ENCODE peak calls at places on chromosomes 16 and 17, in six cellular contexts. X, B, C, S, F and O are unnamed samples.
A peak's percentile ranks its signal among the peaks of the same experiment; 100 is the strongest.

GRCh38 chr16:13961099-13961811 is 41.3 kb downstream of the ERCC4 start:
- DNase-seq in X (no peak), B (no peak), C (no peak), S (no peak), F (no peak), O (no peak)

GRCh38 chr16:88781140-88782077 is 3.6 kb downstream of the PIEZO1 start:
- DNase-seq in X (peak; percentile 64), B (no peak), C (peak; percentile 77), S (peak; percentile 76), F (no peak), O (no peak)

GRCh38 chr17:4733073-4733531 is 1.9 kb downstream of the MED11 start:
- DNase-seq in X (no peak), B (no peak), C (no peak), S (peak; percentile 68), F (no peak), O (no peak)

GRCh38 chr17:8029121-8029520 is 9.7 kb upstream of the ALOX15B start:
- DNase-seq in X (no peak), B (no peak), C (peak; percentile 79), S (no peak), F (no peak), O (no peak)

GRCh38 chr17:49108318-49108717 is 24.3 kb upstream of the B4GALNT2 start:
- DNase-seq in X (no peak), B (no peak), C (peak; percentile 86), S (no peak), F (no peak), O (no peak)

GRCh38 chr16:85384831-85385462 is 228.2 kb upstream of the GSE1 start:
- DNase-seq in X (no peak), B (no peak), C (no peak), S (no peak), F (peak; percentile 31), O (no peak)

GRCh38 chr16:11105038-11105903 is 150.7 kb downstream of the SOCS1 start:
- DNase-seq in X (no peak), B (peak; percentile 51), C (peak; percentile 92), S (no peak), F (no peak), O (no peak)

GRCh38 chr16:81625544-81626152 is 153.4 kb upstream of the PLCG2 start:
- DNase-seq in X (no peak), B (no peak), C (peak; percentile 82), S (peak; percentile 68), F (no peak), O (no peak)

GRCh38 chr16:28946681-28947080 is 4.1 kb upstream of the NFATC2IP start:
- DNase-seq in X (no peak), B (no peak), C (no peak), S (no peak), F (no peak), O (no peak)

GRCh38 chr17:77959926-77960521 is 1.5 kb downstream of the TNRC6C start:
- DNase-seq in X (peak; percentile 8), B (no peak), C (peak; percentile 63), S (no peak), F (no peak), O (no peak)

GRCh38 chr17:179066-179432 is 2.4 kb downstream of the DOC2B start:
- DNase-seq in X (no peak), B (no peak), C (no peak), S (no peak), F (no peak), O (no peak)

GRCh38 chr17:65418622-65419021 is 142.8 kb downstream of the AXIN2 start:
- DNase-seq in X (no peak), B (no peak), C (no peak), S (no peak), F (no peak), O (no peak)

GRCh38 chr16:47413041-47413440 is 47.8 kb downstream of the ITFG1 start:
- DNase-seq in X (no peak), B (no peak), C (no peak), S (no peak), F (no peak), O (no peak)

GRCh38 chr17:45092932-45093430 is 31.9 kb downstream of the NMT1 start:
- DNase-seq in X (no peak), B (peak; percentile 82), C (peak; percentile 99), S (peak; percentile 85), F (peak; percentile 76), O (peak; percentile 98)

GRCh38 chr17:57455063-57455914 is 199.0 kb downstream of the MSI2 start:
- DNase-seq in X (no peak), B (no peak), C (no peak), S (no peak), F (no peak), O (no peak)

GRCh38 chr16:72946474-72947194 is 101.3 kb downstream of the ZFHX3 start:
- DNase-seq in X (no peak), B (no peak), C (no peak), S (no peak), F (no peak), O (no peak)

GRCh38 chr16:67115649-67116048 is 5.9 kb downstream of the PHAF1 start:
- DNase-seq in X (no peak), B (no peak), C (peak; percentile 98), S (no peak), F (no peak), O (no peak)

GRCh38 chr16:85753559-85753958 is 2.7 kb upstream of the C16orf74 start:
- DNase-seq in X (no peak), B (no peak), C (peak; percentile 6), S (no peak), F (no peak), O (no peak)

DNA sequence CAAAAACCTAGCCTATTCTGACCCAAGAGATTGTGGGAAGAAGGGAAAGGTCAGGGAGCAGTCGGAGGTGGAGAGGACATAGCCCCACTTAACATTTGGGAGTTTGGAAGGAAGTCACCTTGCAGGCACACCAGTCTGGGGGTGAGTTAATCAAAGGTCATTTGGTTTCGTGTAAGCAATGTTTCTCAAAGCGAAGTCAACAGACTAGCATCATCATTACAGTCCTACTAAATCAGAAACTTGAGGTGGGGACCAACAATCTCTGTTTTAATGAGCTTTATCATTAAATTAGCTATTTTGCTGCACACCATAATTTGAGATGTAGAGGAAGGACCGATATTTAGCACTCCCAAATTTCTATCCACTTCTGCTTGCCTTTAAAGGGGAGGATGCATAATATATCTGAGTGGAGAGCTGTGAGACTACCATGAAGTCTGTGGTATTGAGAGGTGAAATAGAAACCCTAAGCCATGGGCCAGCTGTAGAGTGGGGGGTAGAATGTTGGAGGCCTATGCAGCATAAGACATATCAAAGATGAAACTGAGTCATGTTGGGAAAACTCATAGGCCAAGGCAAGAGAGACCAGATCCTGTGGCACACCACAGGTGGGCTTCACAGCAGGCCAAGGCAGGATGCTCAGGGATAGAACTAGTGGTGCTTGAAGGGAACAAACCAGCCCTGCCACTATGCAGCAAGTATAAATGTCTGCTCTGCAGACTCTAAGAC is 141.7 kb upstream of the ANKFN1 start:
- DNase-seq in X (no peak), B (no peak), C (no peak), S (no peak), F (no peak), O (no peak)
- H3K4me3 ChIP-seq in X (no peak overlapping the region), B (no peak overlapping the region), C (no peak overlapping the region), S (no peak overlapping the region), F (no peak overlapping the region), O (no peak overlapping the region)

GRCh38 chr16:35754391-35755369 is 2295.3 kb downstream of the TP53TG3F start:
- DNase-seq in X (no peak), B (no peak), C (peak; percentile 47), S (no peak), F (no peak), O (peak; percentile 77)
- H3K9me3 ChIP-seq in X (peaks cover 7% of the 10 kb centered on the region), B (no peaks in the 10 kb centered on the region), C (no peaks in the 10 kb centered on the region), S (no peaks in the 10 kb centered on the region), F (no peaks in the 10 kb centered on the region), O (no peaks in the 10 kb centered on the region)

DNA sequence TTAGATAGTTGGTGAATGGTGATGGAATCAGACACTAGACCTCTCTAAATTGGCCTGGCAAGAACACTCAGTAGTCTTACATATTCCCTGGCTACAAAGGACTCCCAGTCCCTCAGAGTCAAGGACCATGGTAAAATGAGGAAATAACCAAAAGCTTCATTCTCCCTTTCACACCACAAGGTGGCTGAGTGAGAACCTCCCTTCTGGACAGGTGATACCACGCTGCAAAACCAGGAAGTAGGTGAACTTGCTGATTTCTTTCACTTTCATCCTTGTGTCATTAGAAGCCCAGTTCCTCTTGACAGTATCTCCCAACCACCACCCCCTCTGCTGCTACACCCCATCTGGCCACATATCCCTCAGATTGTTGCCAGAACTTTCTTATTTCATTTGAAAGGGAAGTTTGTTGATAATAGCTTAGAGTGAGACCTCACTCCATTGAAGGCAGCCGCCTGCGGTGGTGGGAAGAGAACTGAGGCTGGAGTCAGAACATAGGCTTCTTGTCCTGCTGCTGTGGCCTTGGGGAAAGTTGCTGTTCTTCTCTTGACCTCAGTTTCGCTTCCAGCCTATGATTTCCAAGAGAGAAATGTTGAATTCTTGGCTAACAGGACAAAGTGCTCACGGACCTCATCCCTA is 290.6 kb upstream of the CCL2 start:
- DNase-seq in X (no peak), B (no peak), C (no peak), S (no peak), F (no peak), O (no peak)
- H3K4me3 ChIP-seq in X (no peak overlapping the region), B (no peak overlapping the region), C (no peak overlapping the region), S (no peak overlapping the region), F (no peak overlapping the region), O (no peak overlapping the region)

GRCh38 chr16:35686595-35686994 is 2227.2 kb downstream of the TP53TG3F start:
- DNase-seq in X (no peak), B (no peak), C (no peak), S (no peak), F (no peak), O (no peak)
- H3K9me3 ChIP-seq in X (peaks cover 20% of the 10 kb centered on the region), B (no peaks in the 10 kb centered on the region), C (no peaks in the 10 kb centered on the region), S (no peaks in the 10 kb centered on the region), F (peaks cover 4% of the 10 kb centered on the region), O (no peaks in the 10 kb centered on the region)